ENCODE peak calls at places on chromosomes 2 and 18, in six cellular contexts. X is NAMALWA, N is IMR-90, Z is Panc1, T is 8988T, D is MM.1S. Q is an unnamed sample.

GRCh38 chr2:120780402-120780801 is 44.7 kb downstream of the GLI2 start:
- DNase-seq in N (no peak), D (no peak), Z (no peak), X (no peak), T (no peak), Q (no peak)

GRCh38 chr2:85452237-85452636 is 33.7 kb downstream of the SH2D6 start:
- DNase-seq in Z (no peak), T (no peak), D (no peak), N (no peak), X (no peak), Q (no peak)

GRCh38 chr2:96091141-96091710 is 25.1 kb downstream of the ADRA2B start:
- DNase-seq in D (no peak), Z (no peak), N (no peak), T (no peak), X (no peak), Q (no peak)

GRCh38 chr2:47034973-47035609 is 119.5 kb upstream of the MCFD2 start:
- DNase-seq in Z (no peak), D (no peak), N (no peak), X (no peak), T (no peak), Q (no peak)

GRCh38 chr18:25962176-25962575 is 128.2 kb downstream of the SS18 start:
- DNase-seq in D (peak), Z (no peak), X (no peak), T (no peak), N (no peak), Q (no peak)

GRCh38 chr18:3264362-3264761 is 2.4 kb downstream of the MYL12B start:
- DNase-seq in N (peak), X (no peak), D (no peak), Z (no peak), T (no peak), Q (no peak)

GRCh38 chr2:142180820-142181533 is 50.2 kb upstream of the LRP1B start:
- DNase-seq in X (peak), D (no peak), Z (no peak), N (peak), T (no peak), Q (no peak)

GRCh38 chr18:63368611-63369010 is 1.6 kb upstream of the KDSR start:
- DNase-seq in N (peak), T (no peak), Z (no peak), X (no peak), D (no peak), Q (no peak)

GRCh38 chr2:172562298-172562697 is 6.4 kb downstream of the PDK1 start:
- DNase-seq in N (no peak), Z (no peak), T (no peak), D (peak), X (no peak), Q (no peak)

GRCh38 chr2:74369976-74370375 is 10.1 kb downstream of the DCTN1 start:
- DNase-seq in T (no peak), D (no peak), N (no peak), Z (no peak), X (no peak), Q (no peak)

GRCh38 chr2:234885113-234885512 is 66.7 kb upstream of the SH3BP4 start:
- DNase-seq in T (no peak), N (no peak), Z (no peak), X (no peak), D (no peak), Q (no peak)

GRCh38 chr2:175631247-175631628 is 370.8 kb downstream of the LNPK start:
- DNase-seq in N (no peak), X (no peak), Z (no peak), T (no peak), D (no peak), Q (no peak)

GRCh38 chr2:122703676-122704075 is 948.2 kb downstream of the TSN start:
- DNase-seq in D (no peak), T (no peak), Z (no peak), X (no peak), N (no peak), Q (no peak)